ENCODE peak calls at places on chromosomes 6 and 20, in five cellular contexts. M, V, H, F and B are unnamed samples.

GRCh38 chr6:128807577-128807976 is 75.4 kb upstream of the LAMA2 start:
- DNase-seq in M (no peak), H (no peak), F (peak), V (no peak), B (no peak)

GRCh38 chr6:127464881-127465459 is 5.8 kb upstream of the KIAA0408 start:
- DNase-seq in V (peak), H (no peak), F (peak), M (peak), B (peak)

GRCh38 chr20:57374931-57375651 is 16.1 kb upstream of the RBM38 start:
- DNase-seq in M (no peak), F (no peak), V (no peak), H (peak), B (no peak)

GRCh38 chr6:36724514-36725385 is 27.1 kb downstream of the RAB44 start:
- DNase-seq in V (peak), H (no peak), M (peak), F (peak), B (peak)

GRCh38 chr20:23624307-23624706 is 13.4 kb downstream of the CST3 start:
- DNase-seq in V (peak), H (no peak), M (no peak), F (no peak), B (no peak)

GRCh38 chr6:136968831-136969230 is 46.7 kb downstream of the SLC35D3 start:
- DNase-seq in F (no peak), M (no peak), H (no peak), V (no peak), B (no peak)

GRCh38 chr6:148203970-148204369 is 138.7 kb upstream of the SASH1 start:
- DNase-seq in F (peak), M (no peak), H (no peak), V (peak), B (peak)

GRCh38 chr6:105151644-105152043 is 28.2 kb downstream of the POPDC3 start:
- DNase-seq in F (no peak), M (no peak), H (no peak), V (no peak), B (no peak)

GRCh38 chr6:136812174-136812573 is 10.2 kb upstream of the PEX7 start:
- DNase-seq in H (no peak), V (no peak), M (no peak), F (no peak), B (no peak)

GRCh38 chr20:51697119-51697826 is 70.9 kb downstream of the ATP9A start:
- DNase-seq in M (no peak), H (peak), F (no peak), V (no peak), B (no peak)

GRCh38 chr20:5197270-5197827 is 70.5 kb downstream of the CDS2 start:
- DNase-seq in M (no peak), H (no peak), V (no peak), F (no peak), B (no peak)

GRCh38 chr20:58481541-58482021 is 33.6 kb downstream of the APCDD1L start:
- DNase-seq in V (peak), H (peak), M (peak), F (no peak), B (peak)

GRCh38 chr6:82246802-82247633 is 526 bp downstream of the IBTK start:
- DNase-seq in H (no peak), M (peak), F (no peak), V (peak), B (no peak)

GRCh38 chr20:11716239-11716944 is 201.3 kb upstream of the BTBD3 start:
- DNase-seq in H (no peak), F (no peak), M (peak), V (peak), B (no peak)
- TF ChIP-seq CTCF in H (peak), F (no peak), M (peak), V (peak), B (no peak)

GRCh38 chr20:62893700-62894099 is 32.1 kb upstream of the TCFL5 start:
- DNase-seq in V (no peak), H (peak), F (no peak), M (peak), B (no peak)
- TF ChIP-seq CTCF in V (peak), H (peak), F (no peak), M (peak), B (no peak)

GRCh38 chr6:26299286-26300042 is 65.5 kb upstream of the BTN3A2 start:
- DNase-seq in V (peak), F (no peak), M (peak), H (no peak), B (no peak)
- TF ChIP-seq CTCF in V (no peak), F (no peak), M (no peak), H (no peak), B (no peak)

DNA sequence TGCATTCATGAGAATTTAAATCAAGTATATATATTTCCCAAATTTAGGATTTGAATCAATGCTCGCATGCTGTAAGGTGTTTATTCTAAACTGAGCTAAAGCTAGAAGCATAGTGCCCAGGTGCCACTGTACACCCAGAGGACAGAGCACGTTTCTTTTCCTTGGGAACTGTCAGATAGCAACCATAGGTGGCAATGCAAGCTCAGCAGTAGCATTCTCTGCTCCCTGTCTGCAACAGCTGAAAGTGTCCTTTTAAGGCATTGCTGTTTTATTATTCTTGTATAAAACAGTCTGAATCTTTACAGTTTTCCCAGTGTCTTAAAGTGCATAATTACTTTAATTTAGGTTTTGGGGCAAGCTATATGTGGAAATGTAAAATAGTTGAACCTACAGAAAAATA is 443.4 kb upstream of the MMS22L start:
- DNase-seq in F (no peak), V (no peak), H (no peak), M (peak), B (no peak)
- TF ChIP-seq CTCF in F (no peak), V (peak), H (peak), M (peak), B (no peak)

DNA sequence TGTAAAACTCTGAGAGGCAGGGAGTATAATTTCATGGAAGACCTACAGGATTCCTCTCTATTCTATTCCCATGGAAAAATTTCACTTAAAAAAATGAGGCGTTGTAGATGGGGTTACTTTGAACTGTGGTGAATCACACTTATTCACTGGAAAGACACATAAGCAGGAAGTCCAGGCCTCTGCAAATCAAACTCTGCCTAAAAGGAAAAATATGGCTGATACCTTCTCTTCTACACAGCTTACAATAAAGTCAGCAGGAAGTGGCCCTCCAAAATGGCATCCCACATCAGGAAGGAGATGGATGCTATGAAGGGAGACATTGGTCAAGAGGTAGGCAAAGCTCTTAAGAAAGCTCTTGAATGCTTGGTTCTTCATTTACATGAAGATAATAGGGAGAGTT is 115.9 kb downstream of the FYN start:
- DNase-seq in V (peak), H (no peak), F (no peak), M (peak), B (no peak)
- TF ChIP-seq CTCF in V (no peak), H (no peak), F (no peak), M (no peak), B (no peak)

GRCh38 chr6:109440325-109441068 is at the start of the genes PPIL6 and SMPD2:
- DNase-seq in F (peak), H (no peak), V (peak), M (peak), B (peak)
- TF ChIP-seq CTCF in F (no peak), H (peak), V (peak), M (no peak), B (peak)